ENCODE peak calls at places on chromosomes 5 and 9, in five cellular contexts. F is CD4-positive, alpha-beta T cell; C is naive thymus-derived CD4-positive, alpha-beta T cell; Q is neural crest cell; I is iris pigment epithelial cell. G is an unnamed sample.

GRCh38 chr5:136769900-136770684 is 404.7 kb upstream of the TRPC7 start:
- DNase-seq in F (no peak), C (no peak), Q (peak), I (peak), G (peak)

GRCh38 chr5:132475939-132476852 is 14.4 kb downstream of the IRF1 start:
- DNase-seq in F (no peak), C (no peak), Q (no peak), I (no peak), G (no peak)

GRCh38 chr5:133423031-133423617 is 189.2 kb downstream of the FSTL4 start:
- DNase-seq in F (no peak), C (no peak), Q (no peak), I (no peak), G (no peak)

GRCh38 chr9:90107021-90107771 is 502.4 kb downstream of the GADD45G start:
- DNase-seq in F (no peak), C (no peak), Q (no peak), I (peak), G (peak)

GRCh38 chr9:13750639-13751038 is 471.1 kb upstream of the MPDZ start:
- DNase-seq in F (no peak), C (no peak), Q (no peak), I (no peak), G (peak)

GRCh38 chr9:128885376-128885775 is 3.4 kb downstream of the LRRC8A start:
- DNase-seq in F (no peak), C (no peak), Q (no peak), I (no peak), G (no peak)

GRCh38 chr5:166845044-166845443 is 1446.4 kb upstream of the WWC1 start:
- DNase-seq in F (no peak), C (no peak), Q (peak), I (peak), G (no peak)

GRCh38 chr9:131529597-131530545 is 1.2 kb downstream of the UCK1 start:
- DNase-seq in F (no peak), C (no peak), Q (no peak), I (no peak), G (no peak)

GRCh38 chr9:87592554-87593394 is 95.1 kb downstream of the DAPK1 start:
- DNase-seq in F (no peak), C (no peak), Q (no peak), I (peak), G (no peak)

GRCh38 chr5:108375768-108376167 is 6.1 kb downstream of the FBXL17 start:
- DNase-seq in F (no peak), C (no peak), Q (no peak), I (no peak), G (no peak)

GRCh38 chr5:129048509-129048908 is 46.0 kb upstream of the ISOC1 start:
- DNase-seq in F (no peak), C (no peak), Q (no peak), I (no peak), G (no peak)